ENCODE peak calls at places on chromosome 16, in eight cellular contexts. One of them, this sample, is unnamed. For H3K4me1, the result is how much of the 10 kb centered on the place peaks cover.

GRCh38 chr16:88534731-88535141 is 35.5 kb upstream of the ZC3H18 start:
- DNase-seq in esophagus squamous epithelium: no peak
- DNase-seq in right atrium auricular region: no peak
- DNase-seq in transverse colon: peak
- DNase-seq in A549: peak
- DNase-seq in PC-3: peak
- DNase-seq in tibial nerve: no peak
- DNase-seq in MM.1S: no peak
- DNase-seq in this sample: peak

GRCh38 chr16:1861730-1862129 is 10.2 kb downstream of the MEIOB start:
- DNase-seq in esophagus squamous epithelium: no peak
- DNase-seq in right atrium auricular region: no peak
- DNase-seq in transverse colon: no peak
- DNase-seq in A549: no peak
- DNase-seq in PC-3: no peak
- DNase-seq in tibial nerve: no peak
- DNase-seq in MM.1S: no peak
- DNase-seq in this sample: no peak

GRCh38 chr16:4915226-4915761 is 21.7 kb downstream of the PPL start:
- DNase-seq in esophagus squamous epithelium: no peak
- DNase-seq in right atrium auricular region: no peak
- DNase-seq in transverse colon: no peak
- DNase-seq in A549: no peak
- DNase-seq in PC-3: peak
- DNase-seq in tibial nerve: no peak
- DNase-seq in MM.1S: no peak
- DNase-seq in this sample: no peak

GRCh38 chr16:5001571-5001970 is 32.2 kb downstream of the NAGPA start:
- DNase-seq in esophagus squamous epithelium: no peak
- DNase-seq in right atrium auricular region: no peak
- DNase-seq in transverse colon: no peak
- DNase-seq in A549: no peak
- DNase-seq in PC-3: no peak
- DNase-seq in tibial nerve: no peak
- DNase-seq in MM.1S: no peak
- DNase-seq in this sample: no peak

GRCh38 chr16:35192993-35193392 is 1733.6 kb downstream of the TP53TG3F start:
- DNase-seq in esophagus squamous epithelium: no peak
- DNase-seq in right atrium auricular region: no peak
- DNase-seq in transverse colon: no peak
- DNase-seq in A549: no peak
- DNase-seq in PC-3: no peak
- DNase-seq in tibial nerve: no peak
- DNase-seq in MM.1S: no peak
- DNase-seq in this sample: no peak

GRCh38 chr16:74611721-74612120 is 4.8 kb upstream of the GLG1 start:
- DNase-seq in esophagus squamous epithelium: no peak
- DNase-seq in right atrium auricular region: no peak
- DNase-seq in transverse colon: no peak
- DNase-seq in A549: no peak
- DNase-seq in PC-3: no peak
- DNase-seq in tibial nerve: no peak
- DNase-seq in MM.1S: no peak
- DNase-seq in this sample: no peak

GRCh38 chr16:48810436-48810802 is 200.4 kb upstream of the N4BP1 start:
- DNase-seq in esophagus squamous epithelium: no peak
- DNase-seq in right atrium auricular region: no peak
- DNase-seq in transverse colon: no peak
- DNase-seq in A549: no peak
- DNase-seq in PC-3: no peak
- DNase-seq in tibial nerve: no peak
- DNase-seq in MM.1S: no peak
- DNase-seq in this sample: no peak

GRCh38 chr16:90084215-90084614 is 7.1 kb upstream of the PRDM7 start:
- DNase-seq in esophagus squamous epithelium: no peak
- DNase-seq in right atrium auricular region: no peak
- DNase-seq in transverse colon: no peak
- DNase-seq in A549: no peak
- DNase-seq in PC-3: no peak
- DNase-seq in tibial nerve: no peak
- DNase-seq in MM.1S: no peak
- DNase-seq in this sample: no peak

GRCh38 chr16:11094075-11094593 is 149.8 kb downstream of the CLEC16A start:
- DNase-seq in esophagus squamous epithelium: no peak
- DNase-seq in right atrium auricular region: no peak
- DNase-seq in transverse colon: peak
- DNase-seq in A549: no peak
- DNase-seq in PC-3: peak
- DNase-seq in tibial nerve: no peak
- DNase-seq in MM.1S: peak
- DNase-seq in this sample: no peak

GRCh38 chr16:84593825-84594724 is 23.8 kb downstream of the COTL1 start:
- DNase-seq in esophagus squamous epithelium: peak
- DNase-seq in right atrium auricular region: no peak
- DNase-seq in transverse colon: peak
- DNase-seq in A549: no peak
- DNase-seq in PC-3: no peak
- DNase-seq in tibial nerve: no peak
- DNase-seq in MM.1S: peak
- DNase-seq in this sample: peak
- H3K4me1 ChIP-seq in esophagus squamous epithelium: under half
- H3K4me1 ChIP-seq in right atrium auricular region: under half
- H3K4me1 ChIP-seq in transverse colon: under half
- H3K4me1 ChIP-seq in A549: under half
- H3K4me1 ChIP-seq in PC-3: under half
- H3K4me1 ChIP-seq in tibial nerve: under half
- H3K4me1 ChIP-seq in MM.1S: under half
- H3K4me1 ChIP-seq in this sample: under half

GRCh38 chr16:7394936-7395335 is 62.3 kb downstream of the RBFOX1 start:
- DNase-seq in esophagus squamous epithelium: no peak
- DNase-seq in right atrium auricular region: no peak
- DNase-seq in transverse colon: no peak
- DNase-seq in A549: no peak
- DNase-seq in PC-3: no peak
- DNase-seq in tibial nerve: no peak
- DNase-seq in MM.1S: no peak
- DNase-seq in this sample: no peak
- H3K4me3 ChIP-seq in esophagus squamous epithelium: no peak
- H3K4me3 ChIP-seq in right atrium auricular region: no peak
- H3K4me3 ChIP-seq in transverse colon: no peak
- H3K4me3 ChIP-seq in A549: no peak
- H3K4me3 ChIP-seq in PC-3: no peak
- H3K4me3 ChIP-seq in tibial nerve: no peak
- H3K4me3 ChIP-seq in MM.1S: no peak
- H3K4me3 ChIP-seq in this sample: no peak

GRCh38 chr16:27175888-27176287 is 27.4 kb upstream of the KDM8 start:
- DNase-seq in esophagus squamous epithelium: no peak
- DNase-seq in right atrium auricular region: no peak
- DNase-seq in transverse colon: no peak
- DNase-seq in A549: peak
- DNase-seq in PC-3: no peak
- DNase-seq in tibial nerve: no peak
- DNase-seq in MM.1S: no peak
- DNase-seq in this sample: no peak
- H3K4me1 ChIP-seq in esophagus squamous epithelium: under half
- H3K4me1 ChIP-seq in right atrium auricular region: under half
- H3K4me1 ChIP-seq in transverse colon: under half
- H3K4me1 ChIP-seq in A549: under half
- H3K4me1 ChIP-seq in PC-3: under half
- H3K4me1 ChIP-seq in tibial nerve: under half
- H3K4me1 ChIP-seq in MM.1S: under half
- H3K4me1 ChIP-seq in this sample: under half

DNA sequence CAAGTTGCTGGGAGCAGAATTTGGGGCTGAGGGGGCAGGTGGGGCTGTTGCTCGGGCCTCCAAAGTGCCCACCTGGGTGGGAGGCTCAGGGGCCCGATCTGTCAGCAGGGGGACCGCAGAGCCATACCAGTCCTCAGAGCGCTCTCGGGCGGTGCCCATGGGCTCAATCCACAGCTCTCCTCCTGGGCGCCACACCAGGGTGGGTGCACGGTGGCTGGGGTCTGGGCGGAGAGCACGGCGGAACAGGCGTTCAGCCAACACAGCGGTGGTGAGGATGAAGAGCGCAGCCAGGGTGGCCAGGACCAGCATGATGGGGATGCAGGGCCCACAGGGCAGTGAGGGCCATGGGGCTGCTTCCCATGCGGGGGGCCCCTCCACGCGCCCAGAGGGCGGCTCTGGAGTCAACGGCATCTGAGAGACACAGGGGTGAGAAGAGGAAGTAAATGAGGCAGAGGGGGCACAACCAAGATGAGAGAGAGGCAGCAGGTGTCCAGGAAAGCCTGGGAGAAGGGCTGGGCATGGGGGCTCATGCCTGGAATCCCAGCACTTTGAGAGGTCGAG is 1.2 kb downstream of the C16orf54 start:
- DNase-seq in esophagus squamous epithelium: no peak
- DNase-seq in right atrium auricular region: no peak
- DNase-seq in transverse colon: no peak
- DNase-seq in A549: no peak
- DNase-seq in PC-3: no peak
- DNase-seq in tibial nerve: no peak
- DNase-seq in MM.1S: no peak
- DNase-seq in this sample: peak
- H3K4me3 ChIP-seq in esophagus squamous epithelium: peak
- H3K4me3 ChIP-seq in right atrium auricular region: no peak
- H3K4me3 ChIP-seq in transverse colon: peak
- H3K4me3 ChIP-seq in A549: no peak
- H3K4me3 ChIP-seq in PC-3: no peak
- H3K4me3 ChIP-seq in tibial nerve: peak
- H3K4me3 ChIP-seq in MM.1S: peak
- H3K4me3 ChIP-seq in this sample: no peak

DNA sequence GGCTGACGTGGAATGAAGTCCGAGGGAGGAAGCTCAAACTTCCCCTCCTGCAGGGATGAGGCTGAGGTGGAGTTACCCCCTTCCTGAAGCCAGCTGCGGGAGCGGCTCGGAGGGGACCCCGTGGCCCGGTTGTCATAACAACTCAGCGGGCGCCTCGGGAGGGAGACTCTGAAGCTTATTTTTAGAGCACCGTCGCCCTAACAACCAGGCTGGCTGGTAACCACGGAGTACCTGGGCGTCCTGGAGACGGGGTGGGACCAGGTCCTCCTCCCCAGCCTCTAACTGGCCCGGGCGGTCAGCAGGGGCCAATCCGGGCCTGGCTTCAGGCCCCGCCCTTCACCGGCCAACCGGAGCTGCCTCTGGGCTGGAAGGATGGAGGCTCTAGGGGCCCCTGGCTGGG is 27.7 kb downstream of the NECAB2 start:
- DNase-seq in esophagus squamous epithelium: no peak
- DNase-seq in right atrium auricular region: no peak
- DNase-seq in transverse colon: peak
- DNase-seq in A549: no peak
- DNase-seq in PC-3: no peak
- DNase-seq in tibial nerve: no peak
- DNase-seq in MM.1S: no peak
- DNase-seq in this sample: peak
- H3K4me1 ChIP-seq in esophagus squamous epithelium: under half
- H3K4me1 ChIP-seq in right atrium auricular region: under half
- H3K4me1 ChIP-seq in transverse colon: under half
- H3K4me1 ChIP-seq in A549: under half
- H3K4me1 ChIP-seq in PC-3: under half
- H3K4me1 ChIP-seq in tibial nerve: under half
- H3K4me1 ChIP-seq in MM.1S: under half
- H3K4me1 ChIP-seq in this sample: under half

This sample was measured in right cardiac atrium.